ENCODE peak calls at places on chromosomes 13 and 19, in nine cellular contexts. One of them, this sample, is unnamed.

GRCh38 chr19:5623397-5624153 is 692 bp downstream of the SAFB start:
- DNase-seq in OCI-LY7: peak
- DNase-seq in PC-3: no peak
- DNase-seq in GM23248: no peak
- DNase-seq in GM23338: no peak
- DNase-seq in HCT116: no peak
- DNase-seq in MM.1S: peak
- DNase-seq in neural progenitor cell: peak
- DNase-seq in SK-N-SH: peak
- DNase-seq in this sample: peak

GRCh38 chr19:46349311-46349993 is 2.6 kb downstream of the PPP5C start:
- DNase-seq in OCI-LY7: peak
- DNase-seq in MM.1S: peak
- DNase-seq in HCT116: no peak
- DNase-seq in PC-3: no peak
- DNase-seq in SK-N-SH: no peak
- DNase-seq in GM23248: no peak
- DNase-seq in GM23338: no peak
- DNase-seq in neural progenitor cell: no peak
- DNase-seq in this sample: no peak

GRCh38 chr13:39540929-39541605 is 61.9 kb downstream of the LHFPL6 start:
- DNase-seq in SK-N-SH: no peak
- DNase-seq in OCI-LY7: no peak
- DNase-seq in GM23338: no peak
- DNase-seq in MM.1S: no peak
- DNase-seq in GM23248: no peak
- DNase-seq in neural progenitor cell: no peak
- DNase-seq in PC-3: no peak
- DNase-seq in HCT116: no peak
- DNase-seq in this sample: no peak

GRCh38 chr19:4515732-4516131 is 2.6 kb downstream of the PLIN4 start:
- DNase-seq in HCT116: no peak
- DNase-seq in PC-3: no peak
- DNase-seq in MM.1S: no peak
- DNase-seq in OCI-LY7: no peak
- DNase-seq in GM23248: no peak
- DNase-seq in GM23338: no peak
- DNase-seq in neural progenitor cell: no peak
- DNase-seq in SK-N-SH: no peak
- DNase-seq in this sample: no peak

GRCh38 chr13:45434556-45435371 is 16.6 kb upstream of the SLC25A30 start:
- DNase-seq in GM23248: no peak
- DNase-seq in SK-N-SH: no peak
- DNase-seq in neural progenitor cell: no peak
- DNase-seq in OCI-LY7: no peak
- DNase-seq in MM.1S: no peak
- DNase-seq in HCT116: no peak
- DNase-seq in GM23338: no peak
- DNase-seq in PC-3: no peak
- DNase-seq in this sample: peak

GRCh38 chr19:1434577-1435060 is 3.6 kb upstream of the RPS15 start:
- DNase-seq in GM23248: no peak
- DNase-seq in GM23338: no peak
- DNase-seq in HCT116: no peak
- DNase-seq in OCI-LY7: no peak
- DNase-seq in neural progenitor cell: no peak
- DNase-seq in MM.1S: no peak
- DNase-seq in SK-N-SH: no peak
- DNase-seq in PC-3: no peak
- DNase-seq in this sample: no peak

GRCh38 chr19:41430907-41431306 is 3.7 kb upstream of the B3GNT8 start:
- DNase-seq in SK-N-SH: no peak
- DNase-seq in OCI-LY7: no peak
- DNase-seq in MM.1S: no peak
- DNase-seq in GM23248: no peak
- DNase-seq in HCT116: no peak
- DNase-seq in neural progenitor cell: no peak
- DNase-seq in GM23338: no peak
- DNase-seq in PC-3: no peak
- DNase-seq in this sample: no peak

GRCh38 chr19:43812259-43812658 is 10.0 kb upstream of the LYPD5 start:
- DNase-seq in GM23248: no peak
- DNase-seq in HCT116: no peak
- DNase-seq in MM.1S: no peak
- DNase-seq in neural progenitor cell: no peak
- DNase-seq in OCI-LY7: no peak
- DNase-seq in PC-3: no peak
- DNase-seq in SK-N-SH: no peak
- DNase-seq in GM23338: no peak
- DNase-seq in this sample: no peak

GRCh38 chr19:2546128-2547032 is 70.5 kb downstream of the GADD45B start:
- DNase-seq in HCT116: no peak
- DNase-seq in neural progenitor cell: peak
- DNase-seq in GM23248: no peak
- DNase-seq in OCI-LY7: no peak
- DNase-seq in MM.1S: no peak
- DNase-seq in GM23338: peak
- DNase-seq in PC-3: no peak
- DNase-seq in SK-N-SH: no peak
- DNase-seq in this sample: peak

GRCh38 chr19:48989701-48990291 is 3.3 kb downstream of the GYS1 start:
- DNase-seq in neural progenitor cell: no peak
- DNase-seq in OCI-LY7: no peak
- DNase-seq in GM23338: no peak
- DNase-seq in SK-N-SH: no peak
- DNase-seq in PC-3: no peak
- DNase-seq in GM23248: no peak
- DNase-seq in HCT116: no peak
- DNase-seq in MM.1S: no peak
- DNase-seq in this sample: no peak

GRCh38 chr13:33125821-33126570 is 109.8 kb downstream of the KL start:
- DNase-seq in GM23248: peak
- DNase-seq in SK-N-SH: no peak
- DNase-seq in MM.1S: no peak
- DNase-seq in HCT116: peak
- DNase-seq in PC-3: peak
- DNase-seq in neural progenitor cell: peak
- DNase-seq in OCI-LY7: no peak
- DNase-seq in GM23338: peak
- DNase-seq in this sample: peak

GRCh38 chr13:37495046-37495445 is 103.5 kb downstream of the POSTN start:
- DNase-seq in OCI-LY7: no peak
- DNase-seq in neural progenitor cell: no peak
- DNase-seq in PC-3: peak
- DNase-seq in GM23248: peak
- DNase-seq in HCT116: no peak
- DNase-seq in SK-N-SH: no peak
- DNase-seq in MM.1S: no peak
- DNase-seq in GM23338: no peak
- DNase-seq in this sample: no peak

GRCh38 chr19:40465025-40465780 is at the start of gene BLVRB:
- DNase-seq in GM23248: peak
- DNase-seq in SK-N-SH: no peak
- DNase-seq in neural progenitor cell: no peak
- DNase-seq in OCI-LY7: peak
- DNase-seq in MM.1S: peak
- DNase-seq in HCT116: no peak
- DNase-seq in PC-3: peak
- DNase-seq in GM23338: peak
- DNase-seq in this sample: no peak

GRCh38 chr13:37443538-37443937 is 155.0 kb downstream of the POSTN start:
- DNase-seq in neural progenitor cell: no peak
- DNase-seq in GM23338: no peak
- DNase-seq in SK-N-SH: no peak
- DNase-seq in MM.1S: no peak
- DNase-seq in PC-3: no peak
- DNase-seq in GM23248: peak
- DNase-seq in OCI-LY7: no peak
- DNase-seq in HCT116: no peak
- DNase-seq in this sample: no peak

DNA sequence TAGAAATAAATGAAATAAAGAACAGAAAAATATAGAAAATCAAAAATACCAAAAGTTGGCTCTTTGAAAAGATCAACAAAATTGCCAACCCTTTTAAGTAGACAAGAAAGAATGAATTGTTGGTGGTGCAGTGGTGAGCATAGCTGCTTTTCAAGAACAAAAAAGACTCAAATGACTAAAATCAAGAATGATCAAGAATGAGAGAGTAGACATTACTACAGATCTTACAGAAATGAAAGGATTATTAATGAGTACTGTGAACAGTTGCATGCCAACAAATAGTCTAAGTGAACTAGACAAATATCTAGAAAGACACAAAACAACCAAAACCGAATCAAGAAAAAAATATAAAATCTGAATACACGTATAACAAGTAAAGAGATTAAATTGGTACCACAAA is 53.9 kb downstream of the FNDC3A start:
- DNase-seq in neural progenitor cell: no peak
- DNase-seq in MM.1S: no peak
- DNase-seq in GM23248: no peak
- DNase-seq in SK-N-SH: no peak
- DNase-seq in GM23338: no peak
- DNase-seq in HCT116: no peak
- DNase-seq in PC-3: no peak
- DNase-seq in OCI-LY7: no peak
- DNase-seq in this sample: no peak
- TF ChIP-seq EZH2phosphoT487 in neural progenitor cell: no peak
- TF ChIP-seq EZH2phosphoT487 in MM.1S: no peak
- TF ChIP-seq EZH2phosphoT487 in GM23248: no peak
- TF ChIP-seq EZH2phosphoT487 in SK-N-SH: no peak
- TF ChIP-seq EZH2phosphoT487 in GM23338: no peak
- TF ChIP-seq EZH2phosphoT487 in HCT116: no peak
- TF ChIP-seq EZH2phosphoT487 in PC-3: no peak
- TF ChIP-seq EZH2phosphoT487 in OCI-LY7: no peak
- TF ChIP-seq EZH2phosphoT487 in this sample: no peak

GRCh38 chr19:18716857-18717256 is 33.4 kb downstream of the CRTC1 start:
- DNase-seq in MM.1S: no peak
- DNase-seq in HCT116: no peak
- DNase-seq in neural progenitor cell: no peak
- DNase-seq in SK-N-SH: no peak
- DNase-seq in GM23338: no peak
- DNase-seq in OCI-LY7: no peak
- DNase-seq in PC-3: no peak
- DNase-seq in GM23248: no peak
- DNase-seq in this sample: no peak
- H3K4me2 ChIP-seq in MM.1S: no peak
- H3K4me2 ChIP-seq in HCT116: no peak
- H3K4me2 ChIP-seq in neural progenitor cell: no peak
- H3K4me2 ChIP-seq in SK-N-SH: no peak
- H3K4me2 ChIP-seq in GM23338: no peak
- H3K4me2 ChIP-seq in OCI-LY7: no peak
- H3K4me2 ChIP-seq in PC-3: no peak
- H3K4me2 ChIP-seq in GM23248: no peak
- H3K4me2 ChIP-seq in this sample: no peak

GRCh38 chr19:51690359-51691121 is 2.6 kb upstream of the SPACA6 start:
- DNase-seq in HCT116: no peak
- DNase-seq in MM.1S: no peak
- DNase-seq in SK-N-SH: peak
- DNase-seq in GM23338: peak
- DNase-seq in OCI-LY7: peak
- DNase-seq in GM23248: peak
- DNase-seq in PC-3: peak
- DNase-seq in neural progenitor cell: peak
- DNase-seq in this sample: peak

GRCh38 chr19:51688665-51689571 is 4.2 kb upstream of the SPACA6 start:
- DNase-seq in GM23248: peak
- DNase-seq in PC-3: peak
- DNase-seq in HCT116: peak
- DNase-seq in GM23338: peak
- DNase-seq in MM.1S: no peak
- DNase-seq in OCI-LY7: no peak
- DNase-seq in SK-N-SH: peak
- DNase-seq in neural progenitor cell: peak
- DNase-seq in this sample: peak

GRCh38 chr19:51689751-51690358 is 3.3 kb upstream of the SPACA6 start:
- DNase-seq in OCI-LY7: no peak
- DNase-seq in GM23338: peak
- DNase-seq in MM.1S: no peak
- DNase-seq in neural progenitor cell: peak
- DNase-seq in SK-N-SH: peak
- DNase-seq in HCT116: no peak
- DNase-seq in PC-3: no peak
- DNase-seq in GM23248: peak
- DNase-seq in this sample: peak

GRCh38 chr19:51687791-51688664 is 5.1 kb upstream of the SPACA6 start:
- DNase-seq in SK-N-SH: peak
- DNase-seq in HCT116: no peak
- DNase-seq in PC-3: peak
- DNase-seq in MM.1S: no peak
- DNase-seq in GM23338: peak
- DNase-seq in neural progenitor cell: peak
- DNase-seq in GM23248: peak
- DNase-seq in OCI-LY7: no peak
- DNase-seq in this sample: peak

GRCh38 chr19:51686171-51686570 is 7.0 kb upstream of the SPACA6 start:
- DNase-seq in GM23248: peak
- DNase-seq in HCT116: no peak
- DNase-seq in PC-3: no peak
- DNase-seq in SK-N-SH: no peak
- DNase-seq in neural progenitor cell: no peak
- DNase-seq in OCI-LY7: no peak
- DNase-seq in MM.1S: no peak
- DNase-seq in GM23338: no peak
- DNase-seq in this sample: no peak
- TF ChIP-seq EZH2phosphoT487 in GM23248: no peak
- TF ChIP-seq EZH2phosphoT487 in HCT116: no peak
- TF ChIP-seq EZH2phosphoT487 in PC-3: no peak
- TF ChIP-seq EZH2phosphoT487 in SK-N-SH: no peak
- TF ChIP-seq EZH2phosphoT487 in neural progenitor cell: no peak
- TF ChIP-seq EZH2phosphoT487 in OCI-LY7: no peak
- TF ChIP-seq EZH2phosphoT487 in MM.1S: no peak
- TF ChIP-seq EZH2phosphoT487 in GM23338: no peak
- TF ChIP-seq EZH2phosphoT487 in this sample: no peak

GRCh38 chr13:40644838-40645620 is 21.4 kb downstream of the FOXO1 start:
- DNase-seq in MM.1S: peak
- DNase-seq in HCT116: no peak
- DNase-seq in SK-N-SH: no peak
- DNase-seq in PC-3: no peak
- DNase-seq in GM23248: peak
- DNase-seq in neural progenitor cell: peak
- DNase-seq in OCI-LY7: peak
- DNase-seq in GM23338: no peak
- DNase-seq in this sample: peak

GRCh38 chr13:40639226-40639681 is 27.2 kb downstream of the FOXO1 start:
- DNase-seq in GM23338: no peak
- DNase-seq in HCT116: no peak
- DNase-seq in SK-N-SH: no peak
- DNase-seq in PC-3: no peak
- DNase-seq in neural progenitor cell: no peak
- DNase-seq in GM23248: peak
- DNase-seq in MM.1S: no peak
- DNase-seq in OCI-LY7: no peak
- DNase-seq in this sample: no peak

GRCh38 chr13:40637644-40638043 is 28.8 kb downstream of the FOXO1 start:
- DNase-seq in neural progenitor cell: no peak
- DNase-seq in OCI-LY7: no peak
- DNase-seq in MM.1S: no peak
- DNase-seq in PC-3: no peak
- DNase-seq in SK-N-SH: no peak
- DNase-seq in GM23248: no peak
- DNase-seq in HCT116: no peak
- DNase-seq in GM23338: no peak
- DNase-seq in this sample: peak

GRCh38 chr13:40640202-40640601 is 26.2 kb downstream of the FOXO1 start:
- DNase-seq in PC-3: no peak
- DNase-seq in OCI-LY7: no peak
- DNase-seq in SK-N-SH: no peak
- DNase-seq in neural progenitor cell: no peak
- DNase-seq in GM23338: no peak
- DNase-seq in HCT116: no peak
- DNase-seq in MM.1S: no peak
- DNase-seq in GM23248: no peak
- DNase-seq in this sample: no peak

GRCh38 chr13:40640845-40641458 is 25.5 kb downstream of the FOXO1 start:
- DNase-seq in OCI-LY7: no peak
- DNase-seq in GM23248: no peak
- DNase-seq in PC-3: peak
- DNase-seq in neural progenitor cell: no peak
- DNase-seq in GM23338: no peak
- DNase-seq in SK-N-SH: no peak
- DNase-seq in MM.1S: no peak
- DNase-seq in HCT116: no peak
- DNase-seq in this sample: no peak
- H3K4me2 ChIP-seq in OCI-LY7: no peak
- H3K4me2 ChIP-seq in GM23248: no peak
- H3K4me2 ChIP-seq in PC-3: no peak
- H3K4me2 ChIP-seq in neural progenitor cell: no peak
- H3K4me2 ChIP-seq in GM23338: peak
- H3K4me2 ChIP-seq in SK-N-SH: no peak
- H3K4me2 ChIP-seq in MM.1S: no peak
- H3K4me2 ChIP-seq in HCT116: no peak
- H3K4me2 ChIP-seq in this sample: no peak